ENCODE peak calls at places on chromosomes 11 and 22, in six cellular contexts. X is spleen, P is psoas muscle, B is dorsolateral prefrontal cortex, Q is ovary, V is iPS DF 6.9. R is an unnamed sample. For H3K27me3, the result is how much of the 10 kb centered on the place peaks cover.

GRCh38 chr11:43825217-43825816 is 55.3 kb upstream of the ALKBH3 start:
- DNase-seq in B (no peak), X (no peak), P (no peak), Q (no peak), V (no peak), R (no peak)

GRCh38 chr11:111759375-111759774 is 6.8 kb downstream of the PPP2R1B start:
- DNase-seq in V (no peak), P (no peak), B (no peak), X (no peak), Q (no peak), R (no peak)

GRCh38 chr22:38083931-38084631 is at the start of gene SLC16A8:
- DNase-seq in V (no peak), Q (no peak), X (peak), P (no peak), B (no peak), R (no peak)

GRCh38 chr11:28702450-28702790 is 594.2 kb downstream of the METTL15 start:
- DNase-seq in Q (no peak), P (no peak), B (no peak), V (no peak), X (no peak), R (no peak)

GRCh38 chr11:2807801-2808241 is 77.8 kb downstream of the CDKN1C start:
- DNase-seq in V (no peak), B (peak), Q (peak), X (peak), P (peak), R (peak)

GRCh38 chr11:94185387-94186084 is 56.9 kb downstream of the PANX1 start:
- DNase-seq in B (no peak), V (no peak), X (no peak), P (no peak), Q (no peak), R (no peak)

GRCh38 chr11:68632802-68633201 is 51.5 kb upstream of the GAL start:
- DNase-seq in X (no peak), B (no peak), Q (no peak), P (no peak), V (peak), R (no peak)

GRCh38 chr11:45470151-45471001 is 184.2 kb upstream of the SYT13 start:
- DNase-seq in P (peak), Q (peak), V (no peak), B (no peak), X (peak), R (no peak)

GRCh38 chr11:96054870-96055705 is 131.2 kb upstream of the MTMR2 start:
- DNase-seq in V (no peak), B (no peak), X (no peak), Q (no peak), P (no peak), R (no peak)

GRCh38 chr11:47125083-47125482 is 51.6 kb downstream of the ARFGAP2 start:
- DNase-seq in X (no peak), P (no peak), Q (no peak), V (no peak), B (no peak), R (no peak)

GRCh38 chr11:10265936-10266335 is 28.1 kb downstream of the SBF2 start:
- DNase-seq in P (no peak), B (no peak), Q (no peak), X (no peak), V (no peak), R (no peak)

GRCh38 chr11:93099811-93100210 is 98.0 kb downstream of the SLC36A4 start:
- DNase-seq in B (no peak), X (no peak), P (no peak), Q (no peak), V (no peak), R (no peak)

GRCh38 chr11:34380696-34381095 is 22.9 kb upstream of the ABTB2 start:
- DNase-seq in Q (no peak), P (no peak), V (no peak), X (no peak), B (no peak), R (no peak)

GRCh38 chr11:108654994-108655631 is 9.8 kb upstream of the DDX10 start:
- DNase-seq in P (no peak), V (no peak), Q (no peak), B (no peak), X (no peak), R (no peak)

GRCh38 chr11:62153617-62154016 is 29.8 kb downstream of the INCENP start:
- DNase-seq in X (peak), P (no peak), B (no peak), Q (no peak), V (no peak), R (no peak)

GRCh38 chr11:125591659-125592304 is 870 bp upstream of the STT3A start:
- DNase-seq in B (no peak), V (no peak), X (peak), Q (peak), P (peak), R (peak)

GRCh38 chr11:58574851-58575250 is 805 bp downstream of the LPXN start:
- DNase-seq in Q (no peak), P (no peak), B (no peak), X (no peak), V (no peak), R (no peak)

GRCh38 chr11:33000181-33000580 is 15.5 kb upstream of the DEPDC7 start:
- DNase-seq in B (no peak), V (no peak), Q (no peak), X (no peak), P (no peak), R (no peak)

GRCh38 chr11:17533782-17534415 is 10.3 kb downstream of the USH1C start:
- DNase-seq in X (no peak), P (peak), B (no peak), Q (no peak), V (no peak), R (no peak)

GRCh38 chr11:1863352-1864215 is 10.7 kb downstream of the LSP1 start:
- DNase-seq in Q (peak), P (peak), X (peak), V (no peak), B (peak), R (peak)

GRCh38 chr22:28027453-28028448 is 108.7 kb upstream of the PITPNB start:
- DNase-seq in P (peak), Q (peak), V (no peak), B (no peak), X (peak), R (peak)

GRCh38 chr11:86918943-86919342 is 36.3 kb downstream of the FZD4 start:
- DNase-seq in P (no peak), X (no peak), B (no peak), Q (no peak), V (no peak), R (no peak)

GRCh38 chr11:112564228-112564955 is 303.7 kb upstream of the PLET1 start:
- DNase-seq in B (no peak), Q (no peak), P (no peak), V (no peak), X (no peak), R (no peak)

GRCh38 chr11:14042686-14043440 is 80.3 kb downstream of the SPON1 start:
- DNase-seq in Q (no peak), P (no peak), V (no peak), X (no peak), B (no peak), R (no peak)

GRCh38 chr11:125071408-125071807 is 8.3 kb downstream of the SLC37A2 start:
- DNase-seq in P (no peak), Q (peak), X (peak), B (no peak), V (no peak), R (no peak)

GRCh38 chr11:46489668-46490560 is 98.3 kb upstream of the CHRM4 start:
- DNase-seq in X (no peak), Q (no peak), P (no peak), V (peak), B (no peak), R (no peak)

GRCh38 chr22:41361716-41362310 is 19.9 kb upstream of the TEF start:
- DNase-seq in P (no peak), V (no peak), B (no peak), X (no peak), Q (no peak), R (no peak)

GRCh38 chr11:62892077-62892922 is 11.6 kb downstream of the SLC3A2 start:
- DNase-seq in Q (no peak), V (no peak), B (no peak), X (no peak), P (no peak), R (no peak)

GRCh38 chr11:75174348-75174747 is 23.4 kb downstream of the SLCO2B1 start:
- DNase-seq in P (no peak), B (no peak), X (no peak), Q (no peak), V (no peak), R (no peak)

GRCh38 chr22:40000171-40000570 is 5.4 kb downstream of the FAM83F start:
- DNase-seq in P (no peak), B (no peak), X (no peak), Q (no peak), V (no peak), R (no peak)

GRCh38 chr22:40001104-40001503 is 6.3 kb downstream of the FAM83F start:
- DNase-seq in B (no peak), V (no peak), P (no peak), X (no peak), Q (no peak), R (no peak)

GRCh38 chr22:40002935-40003715 is 8.4 kb downstream of the FAM83F start:
- DNase-seq in Q (no peak), P (no peak), V (no peak), X (no peak), B (no peak), R (no peak)

GRCh38 chr22:39999144-39999757 is 4.5 kb downstream of the FAM83F start:
- DNase-seq in B (no peak), Q (no peak), V (no peak), P (no peak), X (no peak), R (no peak)

GRCh38 chr22:40001800-40002577 is 7.2 kb downstream of the FAM83F start:
- DNase-seq in P (no peak), V (no peak), X (no peak), B (no peak), Q (no peak), R (no peak)
- H3K27me3 ChIP-seq in P (under half), V (under half), X (under half), B (under half), Q (under half), R (under half)

GRCh38 chr11:130651266-130651855 is 202.9 kb downstream of the ADAMTS15 start:
- DNase-seq in V (no peak), X (no peak), Q (no peak), B (no peak), P (no peak), R (no peak)
- H3K27me3 ChIP-seq in V (under half), X (under half), Q (under half), B (under half), P (under half), R (under half)

GRCh38 chr22:19722175-19722914 is 994 bp upstream of the GP1BB start:
- DNase-seq in B (no peak), V (no peak), X (no peak), Q (no peak), P (no peak), R (no peak)
- H3K27me3 ChIP-seq in B (under half), V (half or more), X (under half), Q (under half), P (under half), R (under half)

DNA sequence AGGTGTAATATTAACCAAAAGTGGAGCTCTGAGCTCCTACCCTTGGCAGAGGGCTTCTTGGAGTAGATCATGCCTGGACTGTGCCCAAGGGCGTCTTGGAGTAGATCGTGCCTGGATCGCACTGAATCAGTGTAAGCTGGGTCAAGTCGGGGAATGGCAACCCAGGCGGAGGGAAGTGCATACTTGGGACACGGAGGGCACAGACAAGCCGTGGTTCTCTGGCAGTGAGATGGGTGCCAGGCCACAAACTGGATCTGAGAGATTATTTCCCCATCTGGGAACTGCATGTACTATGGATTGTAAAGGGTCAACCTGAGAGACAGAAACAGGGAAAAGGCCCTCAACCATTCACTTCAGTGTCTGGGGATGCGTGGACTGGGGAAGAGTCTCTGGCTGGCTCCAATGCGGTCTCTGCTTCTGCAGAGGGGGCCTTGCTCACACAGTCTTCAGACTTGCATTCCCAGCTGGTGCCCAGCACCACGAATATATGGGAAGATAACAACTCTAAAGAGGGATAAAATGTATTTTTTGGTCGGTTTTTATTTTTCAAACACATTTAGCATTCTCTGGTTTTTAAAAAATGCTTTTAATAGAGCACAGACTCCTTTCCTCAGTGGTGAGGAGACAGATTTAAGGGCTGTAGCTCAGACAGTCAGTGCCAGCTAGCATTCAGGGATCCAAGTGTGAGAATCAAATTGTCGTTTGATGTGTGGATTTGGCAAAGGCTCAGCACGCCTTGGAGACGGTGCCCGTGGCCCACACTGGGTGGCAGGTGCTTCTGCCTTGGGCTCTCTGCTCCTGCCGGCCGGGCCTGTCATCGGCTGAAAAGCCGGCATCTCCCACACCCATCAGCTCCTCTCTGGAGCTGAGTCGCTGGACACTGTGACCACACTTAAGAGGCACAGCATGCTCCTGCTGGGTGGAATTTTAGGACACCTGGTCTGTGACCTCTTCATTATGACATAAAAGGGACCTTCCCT is 7.9 kb upstream of the EFCAB6 start:
- DNase-seq in X (no peak), V (no peak), P (no peak), B (no peak), Q (no peak), R (no peak)
- H3K27me3 ChIP-seq in X (under half), V (under half), P (under half), B (under half), Q (under half), R (under half)

DNA sequence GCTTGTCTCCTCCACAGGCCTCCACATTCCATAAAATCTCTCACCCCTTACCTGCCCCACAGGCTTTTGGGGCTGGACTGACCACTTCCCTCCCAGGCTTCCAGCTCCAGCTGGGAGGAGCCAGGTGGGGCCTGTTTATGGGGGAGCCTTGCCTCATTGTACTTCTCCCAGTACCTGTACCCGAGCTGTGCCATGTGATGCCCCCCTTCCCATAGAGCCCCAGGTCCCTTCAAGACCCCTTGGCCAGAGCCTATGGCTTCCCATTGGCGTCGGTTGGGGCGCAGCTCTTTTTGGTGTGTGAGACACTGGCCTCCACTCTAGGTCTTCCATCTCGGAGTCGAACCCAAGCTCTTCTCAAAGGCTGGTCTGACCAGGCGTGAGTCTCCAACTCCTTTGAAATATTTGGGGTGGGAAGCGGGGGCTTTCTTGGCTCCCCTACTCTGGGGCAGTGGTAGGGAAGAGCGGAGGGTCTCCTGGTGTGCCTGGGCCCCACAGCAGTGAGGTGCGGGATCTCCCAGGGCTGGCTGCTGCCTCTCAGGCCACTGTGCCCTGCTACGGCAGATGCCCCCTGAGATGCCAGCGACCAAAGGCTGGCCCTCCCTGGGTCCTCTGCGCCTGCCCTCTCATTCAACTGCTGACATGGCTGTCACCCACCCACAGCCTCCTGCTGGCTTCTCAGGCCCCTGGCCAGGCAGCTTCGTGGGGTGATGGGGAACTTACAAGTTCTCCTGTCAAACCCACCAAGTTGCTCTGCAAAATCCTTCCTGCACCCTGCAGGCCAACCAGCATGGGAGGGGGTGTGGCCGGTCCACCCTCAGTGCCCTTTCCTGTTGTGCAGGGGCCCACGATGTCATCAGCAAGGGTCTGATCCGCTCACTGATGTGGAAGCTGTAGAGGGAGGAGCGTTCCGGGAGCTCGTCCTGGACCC is 25.7 kb downstream of the DRICH1 start:
- DNase-seq in B (no peak), P (no peak), X (peak), Q (no peak), V (no peak), R (no peak)
- H3K27me3 ChIP-seq in B (under half), P (under half), X (under half), Q (under half), V (under half), R (under half)

GRCh38 chr22:27011717-27012116 is 354.3 kb downstream of the MIAT start:
- DNase-seq in X (no peak), P (no peak), B (no peak), V (no peak), Q (no peak), R (no peak)
- H3K27me3 ChIP-seq in X (under half), P (under half), B (under half), V (under half), Q (under half), R (under half)

GRCh38 chr11:65796726-65797601 is 10.1 kb downstream of the OVOL1 start:
- DNase-seq in B (no peak), X (no peak), V (no peak), P (no peak), Q (no peak), R (no peak)
- H3K27me3 ChIP-seq in B (under half), X (under half), V (under half), P (under half), Q (under half), R (under half)

GRCh38 chr11:31823372-31824371 is 12.6 kb upstream of the PAX6 start:
- DNase-seq in B (no peak), P (no peak), Q (no peak), V (no peak), X (no peak), R (no peak)
- H3K27me3 ChIP-seq in B (half or more), P (half or more), Q (under half), V (half or more), X (under half), R (half or more)

GRCh38 chr11:350723-351255 is 18.5 kb upstream of the B4GALNT4 start:
- DNase-seq in V (no peak), Q (peak), P (no peak), X (peak), B (no peak), R (no peak)
- H3K27me3 ChIP-seq in V (under half), Q (under half), P (under half), X (under half), B (under half), R (under half)

DNA sequence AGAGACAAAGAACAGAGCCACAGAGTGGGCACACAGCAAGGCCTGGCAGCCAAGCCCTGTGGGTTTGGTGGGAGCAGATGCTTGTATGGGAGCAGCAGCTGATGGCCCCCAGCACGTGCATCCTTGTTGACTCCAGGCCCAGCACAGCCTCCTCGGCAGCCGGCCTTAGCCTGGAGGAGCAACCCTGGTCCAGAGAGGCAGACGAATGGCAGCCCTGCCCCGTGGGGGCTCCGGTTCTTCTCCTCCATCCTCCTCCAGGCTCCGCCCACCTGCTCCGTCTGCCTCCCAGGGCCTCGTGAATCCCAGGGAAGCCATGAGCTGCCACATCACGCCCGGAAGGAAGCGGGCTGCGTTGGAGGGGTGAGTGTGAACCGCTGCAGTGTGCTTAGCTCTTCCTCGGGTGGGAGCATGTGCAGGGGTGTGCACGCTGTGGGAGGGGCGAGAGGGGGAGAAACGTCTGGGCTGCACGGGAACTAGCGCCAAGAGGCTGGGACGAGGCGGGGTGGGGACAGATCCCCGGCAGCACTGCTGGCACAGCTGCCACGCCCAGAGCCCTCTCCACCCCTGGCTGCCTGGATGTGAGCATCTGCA is 36.3 kb upstream of the JAM3 start:
- DNase-seq in X (no peak), P (no peak), Q (no peak), B (peak), V (no peak), R (no peak)
- H3K27me3 ChIP-seq in X (under half), P (under half), Q (under half), B (under half), V (under half), R (under half)